ENCODE peak calls at places on chromosomes 3 and 15, in eight cellular contexts. One of them, this sample, is unnamed.

GRCh38 chr3:54122046-54122801 is at the start of gene CACNA2D3:
- DNase-seq in uterus: no peak
- DNase-seq in heart left ventricle: peak
- DNase-seq in ovary: peak
- DNase-seq in testis: peak
- DNase-seq in adrenal gland: peak
- DNase-seq in K562: no peak
- DNase-seq in lower leg skin: no peak
- DNase-seq in this sample: no peak

GRCh38 chr3:186277268-186277909 is 84.6 kb downstream of the DGKG start:
- DNase-seq in K562: peak
- DNase-seq in lower leg skin: peak
- DNase-seq in uterus: no peak
- DNase-seq in adrenal gland: peak
- DNase-seq in testis: peak
- DNase-seq in ovary: no peak
- DNase-seq in heart left ventricle: no peak
- DNase-seq in this sample: no peak

GRCh38 chr3:52068730-52069129 is 12.4 kb upstream of the DUSP7 start:
- DNase-seq in uterus: no peak
- DNase-seq in heart left ventricle: no peak
- DNase-seq in ovary: no peak
- DNase-seq in adrenal gland: no peak
- DNase-seq in testis: no peak
- DNase-seq in lower leg skin: no peak
- DNase-seq in K562: no peak
- DNase-seq in this sample: no peak

GRCh38 chr15:50816191-50816590 is 50.7 kb upstream of the SPPL2A start:
- DNase-seq in K562: no peak
- DNase-seq in uterus: no peak
- DNase-seq in heart left ventricle: no peak
- DNase-seq in adrenal gland: no peak
- DNase-seq in lower leg skin: no peak
- DNase-seq in testis: no peak
- DNase-seq in ovary: no peak
- DNase-seq in this sample: no peak

GRCh38 chr3:59482684-59483083 is 432.9 kb upstream of the CFAP20DC start:
- DNase-seq in uterus: no peak
- DNase-seq in ovary: no peak
- DNase-seq in lower leg skin: no peak
- DNase-seq in heart left ventricle: no peak
- DNase-seq in testis: no peak
- DNase-seq in K562: no peak
- DNase-seq in adrenal gland: no peak
- DNase-seq in this sample: no peak

GRCh38 chr3:86624192-86624591 is 366.8 kb downstream of the VGLL3 start:
- DNase-seq in testis: no peak
- DNase-seq in K562: no peak
- DNase-seq in adrenal gland: no peak
- DNase-seq in ovary: no peak
- DNase-seq in heart left ventricle: no peak
- DNase-seq in lower leg skin: no peak
- DNase-seq in uterus: no peak
- DNase-seq in this sample: no peak

GRCh38 chr3:117786339-117786738 is 1076.8 kb downstream of the TUSC7 start:
- DNase-seq in testis: no peak
- DNase-seq in adrenal gland: no peak
- DNase-seq in lower leg skin: no peak
- DNase-seq in uterus: no peak
- DNase-seq in heart left ventricle: no peak
- DNase-seq in K562: no peak
- DNase-seq in ovary: no peak
- DNase-seq in this sample: no peak

GRCh38 chr15:67249830-67250229 is 4.6 kb downstream of the AAGAB start:
- DNase-seq in lower leg skin: no peak
- DNase-seq in heart left ventricle: no peak
- DNase-seq in adrenal gland: no peak
- DNase-seq in ovary: no peak
- DNase-seq in testis: no peak
- DNase-seq in K562: no peak
- DNase-seq in uterus: no peak
- DNase-seq in this sample: no peak

GRCh38 chr3:159649951-159650350 is 338.7 kb upstream of the IL12A start:
- DNase-seq in lower leg skin: no peak
- DNase-seq in K562: no peak
- DNase-seq in adrenal gland: no peak
- DNase-seq in ovary: no peak
- DNase-seq in heart left ventricle: no peak
- DNase-seq in testis: no peak
- DNase-seq in uterus: no peak
- DNase-seq in this sample: no peak

GRCh38 chr3:23944861-23945652 is at the start of gene NR1D2:
- DNase-seq in uterus: peak
- DNase-seq in heart left ventricle: peak
- DNase-seq in testis: peak
- DNase-seq in K562: peak
- DNase-seq in lower leg skin: peak
- DNase-seq in ovary: peak
- DNase-seq in adrenal gland: peak
- DNase-seq in this sample: peak

GRCh38 chr15:96887730-96888129 is 557.2 kb downstream of the NR2F2 start:
- DNase-seq in adrenal gland: no peak
- DNase-seq in heart left ventricle: no peak
- DNase-seq in testis: no peak
- DNase-seq in ovary: no peak
- DNase-seq in uterus: no peak
- DNase-seq in K562: no peak
- DNase-seq in lower leg skin: no peak
- DNase-seq in this sample: no peak

GRCh38 chr3:31116651-31117050 is 222.2 kb upstream of the GADL1 start:
- DNase-seq in heart left ventricle: no peak
- DNase-seq in adrenal gland: no peak
- DNase-seq in lower leg skin: no peak
- DNase-seq in ovary: no peak
- DNase-seq in K562: no peak
- DNase-seq in testis: no peak
- DNase-seq in uterus: no peak
- DNase-seq in this sample: no peak

GRCh38 chr15:46786886-46787285 is 930.4 kb upstream of the SEMA6D start:
- DNase-seq in heart left ventricle: peak
- DNase-seq in adrenal gland: no peak
- DNase-seq in ovary: no peak
- DNase-seq in uterus: no peak
- DNase-seq in K562: no peak
- DNase-seq in lower leg skin: no peak
- DNase-seq in testis: no peak
- DNase-seq in this sample: no peak

GRCh38 chr3:183074881-183075280 is 24.4 kb downstream of the MCCC1 start:
- DNase-seq in lower leg skin: no peak
- DNase-seq in heart left ventricle: no peak
- DNase-seq in ovary: no peak
- DNase-seq in K562: no peak
- DNase-seq in adrenal gland: no peak
- DNase-seq in testis: no peak
- DNase-seq in uterus: no peak
- DNase-seq in this sample: no peak

GRCh38 chr3:35071768-35072167 is 567.6 kb upstream of the ARPP21 start:
- DNase-seq in heart left ventricle: no peak
- DNase-seq in ovary: no peak
- DNase-seq in K562: no peak
- DNase-seq in lower leg skin: no peak
- DNase-seq in uterus: no peak
- DNase-seq in adrenal gland: no peak
- DNase-seq in testis: no peak
- DNase-seq in this sample: no peak

GRCh38 chr3:160956785-160957184 is 148.4 kb downstream of the B3GALNT1 start:
- DNase-seq in adrenal gland: no peak
- DNase-seq in testis: no peak
- DNase-seq in K562: no peak
- DNase-seq in uterus: no peak
- DNase-seq in ovary: no peak
- DNase-seq in heart left ventricle: no peak
- DNase-seq in lower leg skin: no peak
- DNase-seq in this sample: no peak

GRCh38 chr3:10517616-10518015 is 12.2 kb upstream of the ATP2B2 start:
- DNase-seq in testis: no peak
- DNase-seq in heart left ventricle: peak
- DNase-seq in ovary: peak
- DNase-seq in K562: no peak
- DNase-seq in adrenal gland: no peak
- DNase-seq in uterus: no peak
- DNase-seq in lower leg skin: peak
- DNase-seq in this sample: no peak

GRCh38 chr15:96339662-96340347 is 9.3 kb downstream of the NR2F2 start:
- DNase-seq in adrenal gland: peak
- DNase-seq in ovary: no peak
- DNase-seq in uterus: no peak
- DNase-seq in K562: no peak
- DNase-seq in lower leg skin: no peak
- DNase-seq in testis: no peak
- DNase-seq in heart left ventricle: no peak
- DNase-seq in this sample: no peak

GRCh38 chr3:48716508-48716981 is 476 bp downstream of the IP6K2 start:
- DNase-seq in K562: peak
- DNase-seq in heart left ventricle: no peak
- DNase-seq in ovary: no peak
- DNase-seq in uterus: no peak
- DNase-seq in adrenal gland: no peak
- DNase-seq in testis: peak
- DNase-seq in lower leg skin: no peak
- DNase-seq in this sample: no peak

GRCh38 chr3:11536132-11536935 is 107.4 kb downstream of the VGLL4 start:
- DNase-seq in uterus: no peak
- DNase-seq in adrenal gland: no peak
- DNase-seq in testis: no peak
- DNase-seq in ovary: no peak
- DNase-seq in lower leg skin: peak
- DNase-seq in heart left ventricle: no peak
- DNase-seq in K562: no peak
- DNase-seq in this sample: no peak

GRCh38 chr3:65575376-65575840 is 463.3 kb downstream of the MAGI1 start:
- DNase-seq in uterus: no peak
- DNase-seq in lower leg skin: no peak
- DNase-seq in adrenal gland: no peak
- DNase-seq in ovary: no peak
- DNase-seq in K562: no peak
- DNase-seq in heart left ventricle: no peak
- DNase-seq in testis: no peak
- DNase-seq in this sample: peak

GRCh38 chr3:114706591-114707224 is 412.9 kb downstream of the TIGIT start:
- DNase-seq in testis: no peak
- DNase-seq in ovary: no peak
- DNase-seq in heart left ventricle: no peak
- DNase-seq in uterus: peak
- DNase-seq in adrenal gland: peak
- DNase-seq in K562: no peak
- DNase-seq in lower leg skin: no peak
- DNase-seq in this sample: peak

GRCh38 chr15:88624156-88624970 is 3.2 kb downstream of the AEN start:
- DNase-seq in testis: no peak
- DNase-seq in heart left ventricle: no peak
- DNase-seq in ovary: peak
- DNase-seq in uterus: peak
- DNase-seq in adrenal gland: no peak
- DNase-seq in lower leg skin: peak
- DNase-seq in K562: no peak
- DNase-seq in this sample: no peak

GRCh38 chr15:88621789-88622604 is 857 bp downstream of the AEN start:
- DNase-seq in heart left ventricle: no peak
- DNase-seq in K562: no peak
- DNase-seq in ovary: no peak
- DNase-seq in lower leg skin: no peak
- DNase-seq in adrenal gland: peak
- DNase-seq in uterus: no peak
- DNase-seq in testis: no peak
- DNase-seq in this sample: peak

GRCh38 chr15:88622605-88622975 is 1.4 kb downstream of the AEN start:
- DNase-seq in ovary: no peak
- DNase-seq in K562: no peak
- DNase-seq in testis: no peak
- DNase-seq in heart left ventricle: no peak
- DNase-seq in uterus: no peak
- DNase-seq in lower leg skin: peak
- DNase-seq in adrenal gland: no peak
- DNase-seq in this sample: no peak

GRCh38 chr15:88623632-88624031 is 2.5 kb downstream of the AEN start:
- DNase-seq in lower leg skin: peak
- DNase-seq in adrenal gland: no peak
- DNase-seq in ovary: no peak
- DNase-seq in uterus: no peak
- DNase-seq in testis: no peak
- DNase-seq in K562: no peak
- DNase-seq in heart left ventricle: no peak
- DNase-seq in this sample: no peak

GRCh38 chr15:88623061-88623460 is 1.9 kb downstream of the AEN start:
- DNase-seq in K562: no peak
- DNase-seq in adrenal gland: peak
- DNase-seq in uterus: no peak
- DNase-seq in ovary: no peak
- DNase-seq in testis: no peak
- DNase-seq in lower leg skin: peak
- DNase-seq in heart left ventricle: no peak
- DNase-seq in this sample: peak
- H3K4me3 ChIP-seq in K562: peak
- H3K4me3 ChIP-seq in adrenal gland: no peak
- H3K4me3 ChIP-seq in uterus: no peak
- H3K4me3 ChIP-seq in ovary: no peak
- H3K4me3 ChIP-seq in testis: no peak
- H3K4me3 ChIP-seq in lower leg skin: no peak
- H3K4me3 ChIP-seq in heart left ventricle: peak
- H3K4me3 ChIP-seq in this sample: peak

GRCh38 chr15:82263350-82263749 is 732 bp downstream of the SAXO2 start:
- DNase-seq in ovary: no peak
- DNase-seq in K562: no peak
- DNase-seq in adrenal gland: no peak
- DNase-seq in uterus: no peak
- DNase-seq in heart left ventricle: no peak
- DNase-seq in testis: no peak
- DNase-seq in lower leg skin: no peak
- DNase-seq in this sample: peak

GRCh38 chr15:82262422-82263026 is at the start of the genes EFL1 and SAXO2:
- DNase-seq in K562: peak
- DNase-seq in testis: peak
- DNase-seq in ovary: peak
- DNase-seq in adrenal gland: peak
- DNase-seq in lower leg skin: peak
- DNase-seq in heart left ventricle: peak
- DNase-seq in uterus: peak
- DNase-seq in this sample: peak
- TF ChIP-seq POLR2A in K562: peak
- TF ChIP-seq POLR2A in testis: no peak
- TF ChIP-seq POLR2A in ovary: no peak
- TF ChIP-seq POLR2A in adrenal gland: peak
- TF ChIP-seq POLR2A in lower leg skin: no peak
- TF ChIP-seq POLR2A in heart left ventricle: no peak
- TF ChIP-seq POLR2A in uterus: peak
- TF ChIP-seq POLR2A in this sample: peak

GRCh38 chr3:16719426-16719825 is 114.2 kb upstream of the DAZL start:
- DNase-seq in K562: no peak
- DNase-seq in lower leg skin: no peak
- DNase-seq in adrenal gland: no peak
- DNase-seq in heart left ventricle: no peak
- DNase-seq in uterus: no peak
- DNase-seq in ovary: no peak
- DNase-seq in testis: no peak
- DNase-seq in this sample: no peak
- H3K4me3 ChIP-seq in K562: no peak
- H3K4me3 ChIP-seq in lower leg skin: no peak
- H3K4me3 ChIP-seq in adrenal gland: no peak
- H3K4me3 ChIP-seq in heart left ventricle: no peak
- H3K4me3 ChIP-seq in uterus: no peak
- H3K4me3 ChIP-seq in ovary: no peak
- H3K4me3 ChIP-seq in testis: no peak
- H3K4me3 ChIP-seq in this sample: no peak

GRCh38 chr15:90190606-90191343 is 10.4 kb upstream of the SEMA4B start:
- DNase-seq in lower leg skin: peak
- DNase-seq in testis: no peak
- DNase-seq in K562: peak
- DNase-seq in ovary: no peak
- DNase-seq in adrenal gland: no peak
- DNase-seq in heart left ventricle: no peak
- DNase-seq in uterus: no peak
- DNase-seq in this sample: no peak
- TF ChIP-seq POLR2A in lower leg skin: no peak
- TF ChIP-seq POLR2A in testis: no peak
- TF ChIP-seq POLR2A in K562: no peak
- TF ChIP-seq POLR2A in ovary: no peak
- TF ChIP-seq POLR2A in adrenal gland: no peak
- TF ChIP-seq POLR2A in heart left ventricle: no peak
- TF ChIP-seq POLR2A in uterus: no peak
- TF ChIP-seq POLR2A in this sample: no peak